ENCODE peak calls at places on chromosomes 13 and 19, in seven cellular contexts. A, O, K, R, Y, P and G are unnamed samples.

GRCh38 chr13:32136716-32137115 is 105.1 kb downstream of the FRY start:
- DNase-seq in A (no peak), O (no peak), K (no peak), R (no peak), Y (no peak), P (no peak), G (no peak)

GRCh38 chr13:20090349-20090748 is 70.5 kb downstream of the GJA3 start:
- DNase-seq in A (no peak), O (no peak), K (no peak), R (no peak), Y (no peak), P (no peak), G (no peak)

GRCh38 chr19:49581007-49581508 is at the start of gene PRRG2:
- DNase-seq in A (no peak), O (no peak), K (peak; percentile 78), R (no peak), Y (no peak), P (peak; percentile 73), G (no peak)

GRCh38 chr13:51873419-51873818 is 11.7 kb downstream of the CCDC70 start:
- DNase-seq in A (no peak), O (no peak), K (no peak), R (no peak), Y (no peak), P (no peak), G (no peak)

GRCh38 chr13:40479196-40479845 is 187.1 kb downstream of the FOXO1 start:
- DNase-seq in A (no peak), O (no peak), K (no peak), R (no peak), Y (no peak), P (no peak), G (no peak)

GRCh38 chr19:3443840-3444694 is 36.3 kb downstream of the SMIM24 start:
- DNase-seq in A (peak; percentile 74), O (peak; percentile 76), K (no peak), R (no peak), Y (no peak), P (no peak), G (no peak)

GRCh38 chr13:101624210-101624922 is 171.9 kb downstream of the ITGBL1 start:
- DNase-seq in A (no peak), O (peak; percentile 7), K (no peak), R (no peak), Y (no peak), P (no peak), G (peak; percentile 48)

GRCh38 chr13:107650081-107650701 is 565.1 kb downstream of the LIG4 start:
- DNase-seq in A (peak; percentile 67), O (peak; percentile 19), K (peak; percentile 33), R (no peak), Y (no peak), P (peak; percentile 64), G (no peak)

GRCh38 chr19:925087-925911 is 536 bp upstream of the ARID3A start:
- DNase-seq in A (peak; percentile 74), O (peak; percentile 77), K (peak; percentile 73), R (no peak), Y (peak; percentile 70), P (peak; percentile 89), G (no peak)

GRCh38 chr13:44196186-44196751 is 177.4 kb upstream of the SERP2 start:
- DNase-seq in A (no peak), O (no peak), K (no peak), R (no peak), Y (no peak), P (no peak), G (no peak)

GRCh38 chr19:8655340-8655709 is 24.9 kb downstream of the NFILZ start:
- DNase-seq in A (no peak), O (no peak), K (no peak), R (no peak), Y (no peak), P (no peak), G (no peak)

GRCh38 chr19:32416749-32417469 is 11.3 kb downstream of the DPY19L3 start:
- DNase-seq in A (peak; percentile 22), O (no peak), K (no peak), R (no peak), Y (no peak), P (no peak), G (no peak)

GRCh38 chr19:34495416-34495815 is 13.9 kb downstream of the WTIP start:
- DNase-seq in A (no peak), O (no peak), K (no peak), R (no peak), Y (no peak), P (no peak), G (no peak)

GRCh38 chr13:74794147-74794546 is 659.9 kb upstream of the KLF12 start:
- DNase-seq in A (no peak), O (no peak), K (no peak), R (no peak), Y (no peak), P (no peak), G (no peak)

GRCh38 chr19:40139533-40140287 is 49.0 kb upstream of the ZNF780A start:
- DNase-seq in A (peak; percentile 8), O (no peak), K (no peak), R (no peak), Y (no peak), P (no peak), G (no peak)

GRCh38 chr13:30394798-30395191 is 27.5 kb upstream of the UBE2L5 start:
- DNase-seq in A (no peak), O (no peak), K (no peak), R (no peak), Y (no peak), P (no peak), G (no peak)

GRCh38 chr13:101520672-101521071 is 68.2 kb downstream of the ITGBL1 start:
- DNase-seq in A (no peak), O (no peak), K (no peak), R (no peak), Y (no peak), P (no peak), G (peak; percentile 37)

GRCh38 chr13:35469781-35470380 is 6.6 kb downstream of the MAB21L1 start:
- DNase-seq in A (no peak), O (no peak), K (no peak), R (no peak), Y (no peak), P (no peak), G (no peak)
- H3K4me3 ChIP-seq in A (no peak overlapping the region), O (no peak overlapping the region), K (no peak overlapping the region), R (no peak overlapping the region), Y (peak overlapping the region; percentile 58), P (no peak overlapping the region), G (no peak overlapping the region)

GRCh38 chr19:6227941-6228325 is 51.8 kb downstream of the MLLT1 start:
- DNase-seq in A (no peak), O (no peak), K (no peak), R (no peak), Y (no peak), P (no peak), G (no peak)
- H3K36me3 ChIP-seq in A (peaks cover 72% of the 10 kb centered on the region), O (peaks cover 46% of the 10 kb centered on the region), K (no peaks in the 10 kb centered on the region), R (no peaks in the 10 kb centered on the region), Y (no peaks in the 10 kb centered on the region), P (no peaks in the 10 kb centered on the region), G (no peaks in the 10 kb centered on the region)

GRCh38 chr13:110301083-110301482 is 5.9 kb downstream of the COL4A1 start:
- DNase-seq in A (no peak), O (no peak), K (no peak), R (no peak), Y (no peak), P (no peak), G (no peak)

GRCh38 chr13:110302154-110302553 is 4.8 kb downstream of the COL4A1 start:
- DNase-seq in A (no peak), O (no peak), K (no peak), R (no peak), Y (no peak), P (no peak), G (no peak)

GRCh38 chr13:110300090-110300815 is 6.7 kb downstream of the COL4A1 start:
- DNase-seq in A (no peak), O (no peak), K (no peak), R (no peak), Y (no peak), P (no peak), G (no peak)

GRCh38 chr13:110302986-110303385 is 4.0 kb downstream of the COL4A1 start:
- DNase-seq in A (no peak), O (no peak), K (no peak), R (no peak), Y (no peak), P (no peak), G (no peak)

DNA sequence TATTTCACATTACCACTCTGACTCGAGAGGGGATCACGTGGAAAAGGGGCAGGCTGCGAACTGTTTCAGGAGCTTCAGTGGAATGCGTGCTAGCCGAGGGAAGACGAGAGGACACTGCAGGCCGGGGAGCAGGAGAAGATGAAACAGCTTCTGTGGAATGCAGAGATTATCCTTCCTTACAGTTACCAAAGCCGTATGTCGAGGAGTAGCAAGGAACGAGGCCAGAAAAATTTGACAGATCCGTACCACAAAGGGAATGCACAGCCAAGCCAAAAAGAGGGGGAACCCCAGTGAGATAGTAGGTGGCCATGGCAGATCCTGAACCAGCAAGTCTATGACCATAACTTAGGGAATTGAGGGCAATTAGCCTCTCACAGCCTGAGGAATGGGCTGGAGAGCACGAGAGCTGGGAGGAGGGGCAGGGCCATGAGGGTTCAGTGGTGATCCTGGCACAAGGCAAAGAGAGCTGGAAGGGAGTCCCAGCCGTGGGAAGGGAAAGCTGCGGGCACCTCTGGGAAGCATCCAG is 5.3 kb downstream of the COL4A1 start:
- DNase-seq in A (no peak), O (no peak), K (no peak), R (no peak), Y (no peak), P (no peak), G (no peak)
- H3K4me3 ChIP-seq in A (no peak overlapping the region), O (no peak overlapping the region), K (no peak overlapping the region), R (no peak overlapping the region), Y (no peak overlapping the region), P (no peak overlapping the region), G (no peak overlapping the region)

GRCh38 chr13:46712524-46712923 is 84.4 kb downstream of the ESD start:
- DNase-seq in A (no peak), O (no peak), K (no peak), R (no peak), Y (no peak), P (no peak), G (no peak)
- H3K36me3 ChIP-seq in A (peaks cover 7% of the 10 kb centered on the region), O (peaks cover 85% of the 10 kb centered on the region), K (no peaks in the 10 kb centered on the region), R (peaks cover 7% of the 10 kb centered on the region), Y (no peaks in the 10 kb centered on the region), P (peaks cover 1% of the 10 kb centered on the region), G (peaks cover 4% of the 10 kb centered on the region)

GRCh38 chr19:56405062-56405461 is 930 bp downstream of the ZNF583 start:
- DNase-seq in A (no peak), O (no peak), K (no peak), R (no peak), Y (no peak), P (no peak), G (no peak)
- H3K4me3 ChIP-seq in A (peak overlapping the region; percentile 84), O (peak overlapping the region; percentile 64), K (no peak overlapping the region), R (peak overlapping the region; percentile 80), Y (peak overlapping the region; percentile 71), P (no peak overlapping the region), G (peak overlapping the region; percentile 81)